ENCODE peak calls at places on chromosomes 4 and X, in nine cellular contexts. One of them, this sample, is unnamed.

GRCh38 chr4:162056947-162057346 is 106.9 kb downstream of the FSTL5 start:
- DNase-seq in SK-N-SH: peak
- DNase-seq in prostate gland: no peak
- DNase-seq in stomach: no peak
- DNase-seq in esophagus muscularis mucosa: no peak
- DNase-seq in suprapubic skin: no peak
- DNase-seq in GM12891: no peak
- DNase-seq in breast epithelium: no peak
- DNase-seq in transverse colon: no peak
- DNase-seq in this sample: no peak

GRCh38 chr4:153326513-153326912 is 18.0 kb upstream of the MND1 start:
- DNase-seq in breast epithelium: no peak
- DNase-seq in SK-N-SH: no peak
- DNase-seq in GM12891: no peak
- DNase-seq in suprapubic skin: no peak
- DNase-seq in transverse colon: peak
- DNase-seq in prostate gland: no peak
- DNase-seq in esophagus muscularis mucosa: no peak
- DNase-seq in stomach: peak
- DNase-seq in this sample: no peak

GRCh38 chr4:82842593-82842992 is 44.0 kb upstream of the SCD5 start:
- DNase-seq in transverse colon: no peak
- DNase-seq in esophagus muscularis mucosa: no peak
- DNase-seq in suprapubic skin: no peak
- DNase-seq in SK-N-SH: peak
- DNase-seq in prostate gland: no peak
- DNase-seq in GM12891: no peak
- DNase-seq in stomach: no peak
- DNase-seq in breast epithelium: no peak
- DNase-seq in this sample: no peak

GRCh38 chrX:124098089-124098488 is 136.6 kb downstream of the STAG2 start:
- DNase-seq in stomach: no peak
- DNase-seq in GM12891: no peak
- DNase-seq in prostate gland: no peak
- DNase-seq in transverse colon: no peak
- DNase-seq in breast epithelium: no peak
- DNase-seq in esophagus muscularis mucosa: no peak
- DNase-seq in SK-N-SH: peak
- DNase-seq in suprapubic skin: no peak
- DNase-seq in this sample: peak

GRCh38 chrX:40953369-40953768 is 131.9 kb upstream of the USP9X start:
- DNase-seq in breast epithelium: no peak
- DNase-seq in prostate gland: no peak
- DNase-seq in GM12891: no peak
- DNase-seq in SK-N-SH: no peak
- DNase-seq in esophagus muscularis mucosa: no peak
- DNase-seq in transverse colon: no peak
- DNase-seq in stomach: no peak
- DNase-seq in suprapubic skin: no peak
- DNase-seq in this sample: no peak

GRCh38 chr4:146192060-146192459 is 16.5 kb downstream of the LSM6 start:
- DNase-seq in prostate gland: no peak
- DNase-seq in breast epithelium: no peak
- DNase-seq in SK-N-SH: no peak
- DNase-seq in esophagus muscularis mucosa: no peak
- DNase-seq in GM12891: no peak
- DNase-seq in transverse colon: peak
- DNase-seq in suprapubic skin: no peak
- DNase-seq in stomach: no peak
- DNase-seq in this sample: no peak

GRCh38 chr4:177242651-177243296 is 66.9 kb upstream of the NEIL3 start:
- DNase-seq in GM12891: no peak
- DNase-seq in prostate gland: no peak
- DNase-seq in SK-N-SH: no peak
- DNase-seq in stomach: no peak
- DNase-seq in suprapubic skin: no peak
- DNase-seq in transverse colon: no peak
- DNase-seq in breast epithelium: no peak
- DNase-seq in esophagus muscularis mucosa: no peak
- DNase-seq in this sample: no peak

GRCh38 chrX:16239211-16239610 is 71.9 kb downstream of the MAGEB17 start:
- DNase-seq in suprapubic skin: no peak
- DNase-seq in SK-N-SH: no peak
- DNase-seq in transverse colon: no peak
- DNase-seq in prostate gland: no peak
- DNase-seq in stomach: no peak
- DNase-seq in esophagus muscularis mucosa: no peak
- DNase-seq in GM12891: no peak
- DNase-seq in breast epithelium: no peak
- DNase-seq in this sample: no peak

GRCh38 chrX:26778320-26778888 is 562.4 kb downstream of the MAGEB5 start:
- DNase-seq in suprapubic skin: no peak
- DNase-seq in GM12891: no peak
- DNase-seq in esophagus muscularis mucosa: no peak
- DNase-seq in stomach: no peak
- DNase-seq in transverse colon: no peak
- DNase-seq in prostate gland: no peak
- DNase-seq in SK-N-SH: no peak
- DNase-seq in breast epithelium: no peak
- DNase-seq in this sample: no peak

GRCh38 chrX:26788402-26788998 is 572.5 kb downstream of the MAGEB5 start:
- DNase-seq in SK-N-SH: no peak
- DNase-seq in breast epithelium: no peak
- DNase-seq in GM12891: no peak
- DNase-seq in esophagus muscularis mucosa: no peak
- DNase-seq in transverse colon: no peak
- DNase-seq in suprapubic skin: no peak
- DNase-seq in prostate gland: no peak
- DNase-seq in stomach: no peak
- DNase-seq in this sample: no peak

DNA sequence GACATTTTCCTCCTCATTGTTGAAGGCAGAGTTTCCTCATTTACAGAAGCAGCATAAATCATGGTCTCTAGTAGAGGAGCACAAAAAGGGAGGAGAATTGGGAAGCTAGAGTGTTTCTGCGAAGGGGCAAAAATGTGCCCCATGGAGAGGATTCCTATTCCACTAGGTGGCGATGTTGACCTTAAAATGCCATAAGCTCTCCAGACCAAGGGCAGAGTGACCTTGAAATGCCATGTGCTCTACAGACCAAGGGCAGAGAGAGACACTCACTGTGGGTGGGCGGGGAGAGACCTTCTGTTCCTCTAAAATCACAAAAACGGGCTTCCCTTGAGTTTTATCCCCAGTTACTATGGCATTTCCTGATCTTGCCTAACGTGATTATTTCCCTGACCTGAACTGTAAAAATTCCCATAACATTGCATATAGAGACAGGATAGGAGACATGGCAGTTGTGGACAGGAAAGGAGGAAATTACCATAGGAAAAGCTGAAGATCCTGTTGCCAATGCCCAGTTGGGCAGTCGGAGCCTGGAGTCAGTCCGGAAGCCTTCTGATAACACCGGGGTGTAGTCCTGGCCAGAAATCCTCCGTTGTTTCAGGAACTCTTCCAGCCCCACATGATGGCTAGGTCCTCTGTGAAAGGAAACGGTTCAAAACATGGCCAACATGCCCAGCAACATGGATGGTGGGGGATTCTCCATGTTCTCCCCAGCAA is 567.7 kb downstream of the MAGEB5 start:
- DNase-seq in prostate gland: no peak
- DNase-seq in SK-N-SH: peak
- DNase-seq in stomach: peak
- DNase-seq in transverse colon: no peak
- DNase-seq in esophagus muscularis mucosa: no peak
- DNase-seq in GM12891: no peak
- DNase-seq in breast epithelium: no peak
- DNase-seq in suprapubic skin: no peak
- DNase-seq in this sample: peak
- TF ChIP-seq POLR2AphosphoS5 in prostate gland: no peak
- TF ChIP-seq POLR2AphosphoS5 in SK-N-SH: no peak
- TF ChIP-seq POLR2AphosphoS5 in stomach: no peak
- TF ChIP-seq POLR2AphosphoS5 in transverse colon: no peak
- TF ChIP-seq POLR2AphosphoS5 in esophagus muscularis mucosa: no peak
- TF ChIP-seq POLR2AphosphoS5 in GM12891: no peak
- TF ChIP-seq POLR2AphosphoS5 in breast epithelium: no peak
- TF ChIP-seq POLR2AphosphoS5 in suprapubic skin: no peak
- TF ChIP-seq POLR2AphosphoS5 in this sample: no peak

DNA sequence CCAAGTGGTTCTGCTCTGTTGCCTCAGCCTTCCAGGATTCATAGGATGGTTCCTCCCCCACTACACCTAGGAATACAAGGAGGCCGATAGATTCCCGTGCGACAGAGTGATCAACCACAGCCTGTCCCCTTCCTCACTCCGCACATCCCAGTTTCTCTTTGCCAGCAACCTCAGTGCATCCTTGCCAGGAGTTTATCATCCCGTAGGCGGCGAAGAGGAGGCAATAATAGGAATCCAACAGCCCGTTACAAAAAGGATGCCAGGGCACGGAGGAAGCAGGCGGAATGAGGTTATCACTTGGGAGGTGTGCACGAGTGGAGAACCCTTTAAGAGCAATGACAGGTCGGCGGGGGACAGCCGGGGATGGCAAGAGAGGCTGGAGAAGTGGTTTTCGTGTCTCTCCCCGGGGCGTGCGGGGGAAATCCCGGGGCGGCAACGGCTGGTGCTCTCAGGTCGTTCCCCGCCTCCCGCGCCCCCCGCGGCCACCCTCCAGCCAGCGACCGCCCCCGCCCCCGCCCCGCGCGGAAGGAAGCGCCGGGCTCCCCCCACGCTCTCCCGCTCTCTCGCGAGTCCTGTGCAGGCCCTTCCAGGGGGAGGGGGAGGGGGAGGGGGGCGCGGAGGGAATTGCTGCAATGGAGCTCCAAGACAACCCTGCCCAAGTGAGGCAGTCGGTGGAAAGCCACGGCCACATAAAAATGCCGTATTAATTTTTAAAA is 1.6 kb downstream of the PPP3CA start:
- DNase-seq in suprapubic skin: peak
- DNase-seq in GM12891: peak
- DNase-seq in transverse colon: peak
- DNase-seq in prostate gland: peak
- DNase-seq in SK-N-SH: peak
- DNase-seq in breast epithelium: peak
- DNase-seq in esophagus muscularis mucosa: no peak
- DNase-seq in stomach: peak
- DNase-seq in this sample: no peak
- TF ChIP-seq POLR2AphosphoS5 in suprapubic skin: no peak
- TF ChIP-seq POLR2AphosphoS5 in GM12891: no peak
- TF ChIP-seq POLR2AphosphoS5 in transverse colon: no peak
- TF ChIP-seq POLR2AphosphoS5 in prostate gland: peak
- TF ChIP-seq POLR2AphosphoS5 in SK-N-SH: no peak
- TF ChIP-seq POLR2AphosphoS5 in breast epithelium: no peak
- TF ChIP-seq POLR2AphosphoS5 in esophagus muscularis mucosa: no peak
- TF ChIP-seq POLR2AphosphoS5 in stomach: no peak
- TF ChIP-seq POLR2AphosphoS5 in this sample: no peak

GRCh38 chr4:114383055-114383454 is 215.6 kb upstream of the UGT8 start:
- DNase-seq in esophagus muscularis mucosa: no peak
- DNase-seq in stomach: no peak
- DNase-seq in transverse colon: no peak
- DNase-seq in suprapubic skin: no peak
- DNase-seq in breast epithelium: no peak
- DNase-seq in GM12891: no peak
- DNase-seq in prostate gland: no peak
- DNase-seq in SK-N-SH: no peak
- DNase-seq in this sample: no peak

GRCh38 chr4:114385195-114385985 is 213.2 kb upstream of the UGT8 start:
- DNase-seq in prostate gland: no peak
- DNase-seq in GM12891: no peak
- DNase-seq in stomach: no peak
- DNase-seq in SK-N-SH: no peak
- DNase-seq in suprapubic skin: no peak
- DNase-seq in esophagus muscularis mucosa: no peak
- DNase-seq in transverse colon: no peak
- DNase-seq in breast epithelium: no peak
- DNase-seq in this sample: no peak

GRCh38 chr4:114384629-114385028 is 214.0 kb upstream of the UGT8 start:
- DNase-seq in GM12891: no peak
- DNase-seq in stomach: no peak
- DNase-seq in suprapubic skin: no peak
- DNase-seq in transverse colon: no peak
- DNase-seq in prostate gland: no peak
- DNase-seq in breast epithelium: no peak
- DNase-seq in esophagus muscularis mucosa: no peak
- DNase-seq in SK-N-SH: peak
- DNase-seq in this sample: peak

GRCh38 chr4:114386637-114387233 is 211.9 kb upstream of the UGT8 start:
- DNase-seq in stomach: no peak
- DNase-seq in SK-N-SH: peak
- DNase-seq in GM12891: peak
- DNase-seq in suprapubic skin: no peak
- DNase-seq in transverse colon: no peak
- DNase-seq in breast epithelium: no peak
- DNase-seq in esophagus muscularis mucosa: no peak
- DNase-seq in prostate gland: no peak
- DNase-seq in this sample: peak

DNA sequence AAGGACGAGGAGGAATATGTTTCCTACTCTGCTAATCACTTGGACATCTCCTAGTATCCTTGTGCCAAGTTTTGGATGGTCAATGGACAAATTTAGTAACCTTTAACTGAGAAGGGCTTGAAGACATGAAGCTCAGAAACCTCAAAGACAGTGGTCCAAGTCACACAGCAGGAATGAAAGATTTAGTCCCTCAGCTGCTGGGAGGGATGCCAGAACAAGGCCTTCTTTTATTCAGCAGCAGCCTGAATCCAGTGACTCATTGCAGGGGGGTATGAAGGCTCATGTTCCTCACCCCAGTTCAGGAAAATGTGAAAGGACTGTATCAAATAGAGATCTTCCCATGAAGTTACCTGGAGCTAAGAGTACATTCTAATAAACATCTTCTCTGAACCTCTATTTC is 214.9 kb upstream of the UGT8 start:
- DNase-seq in prostate gland: no peak
- DNase-seq in stomach: no peak
- DNase-seq in breast epithelium: no peak
- DNase-seq in esophagus muscularis mucosa: no peak
- DNase-seq in SK-N-SH: no peak
- DNase-seq in suprapubic skin: no peak
- DNase-seq in GM12891: no peak
- DNase-seq in transverse colon: no peak
- DNase-seq in this sample: no peak
- TF ChIP-seq POLR2AphosphoS5 in prostate gland: no peak
- TF ChIP-seq POLR2AphosphoS5 in stomach: no peak
- TF ChIP-seq POLR2AphosphoS5 in breast epithelium: no peak
- TF ChIP-seq POLR2AphosphoS5 in esophagus muscularis mucosa: no peak
- TF ChIP-seq POLR2AphosphoS5 in SK-N-SH: peak
- TF ChIP-seq POLR2AphosphoS5 in suprapubic skin: no peak
- TF ChIP-seq POLR2AphosphoS5 in GM12891: no peak
- TF ChIP-seq POLR2AphosphoS5 in transverse colon: no peak
- TF ChIP-seq POLR2AphosphoS5 in this sample: no peak

GRCh38 chr4:122826596-122827257 is at the start of gene FGF2:
- DNase-seq in prostate gland: peak
- DNase-seq in GM12891: peak
- DNase-seq in transverse colon: peak
- DNase-seq in stomach: peak
- DNase-seq in breast epithelium: peak
- DNase-seq in SK-N-SH: peak
- DNase-seq in esophagus muscularis mucosa: no peak
- DNase-seq in suprapubic skin: peak
- DNase-seq in this sample: no peak

GRCh38 chr4:122830392-122831095 is 3.9 kb downstream of the FGF2 start:
- DNase-seq in esophagus muscularis mucosa: peak
- DNase-seq in breast epithelium: no peak
- DNase-seq in stomach: no peak
- DNase-seq in GM12891: no peak
- DNase-seq in transverse colon: no peak
- DNase-seq in SK-N-SH: no peak
- DNase-seq in prostate gland: no peak
- DNase-seq in suprapubic skin: no peak
- DNase-seq in this sample: no peak

GRCh38 chr4:122827258-122827887 is 742 bp downstream of the FGF2 start:
- DNase-seq in breast epithelium: no peak
- DNase-seq in SK-N-SH: peak
- DNase-seq in suprapubic skin: peak
- DNase-seq in GM12891: peak
- DNase-seq in prostate gland: no peak
- DNase-seq in stomach: peak
- DNase-seq in esophagus muscularis mucosa: no peak
- DNase-seq in transverse colon: peak
- DNase-seq in this sample: no peak

GRCh38 chr4:122826000-122826595 is 533 bp upstream of the FGF2 start:
- DNase-seq in GM12891: no peak
- DNase-seq in prostate gland: no peak
- DNase-seq in transverse colon: no peak
- DNase-seq in suprapubic skin: no peak
- DNase-seq in stomach: no peak
- DNase-seq in esophagus muscularis mucosa: no peak
- DNase-seq in breast epithelium: no peak
- DNase-seq in SK-N-SH: peak
- DNase-seq in this sample: no peak

DNA sequence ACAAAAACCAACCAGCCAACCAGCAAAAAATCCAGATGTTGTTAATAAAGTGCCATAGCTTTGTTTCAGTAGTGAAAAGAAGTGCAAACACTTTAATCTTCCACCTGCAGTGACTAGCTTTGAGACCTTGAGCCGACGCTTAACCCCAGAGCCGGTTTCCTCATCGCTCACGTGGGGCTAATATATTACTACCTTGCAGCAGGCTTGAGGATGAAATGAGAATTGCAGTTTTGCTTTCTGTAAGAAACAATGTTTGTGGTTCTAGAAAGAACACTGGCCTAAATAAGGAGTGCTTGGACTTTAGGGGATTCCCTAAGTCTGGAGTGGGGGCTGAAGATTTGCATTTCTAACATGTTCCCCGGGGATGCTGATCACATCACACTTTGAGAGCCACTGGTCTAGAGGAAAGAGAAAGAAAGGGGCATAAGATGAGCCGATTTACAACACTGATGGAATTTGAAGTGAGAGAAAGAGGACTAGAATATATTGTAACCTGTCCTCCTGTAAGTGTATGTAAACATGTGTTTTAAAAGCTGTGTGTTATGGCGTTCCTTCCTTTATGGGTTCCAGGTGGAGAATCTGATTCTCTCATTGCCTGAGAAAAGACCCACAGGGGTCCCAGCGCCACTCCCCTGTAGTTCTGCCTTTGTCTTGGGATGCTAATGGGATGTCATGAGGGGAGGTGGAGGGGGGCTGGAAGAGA is 1.4 kb downstream of the FGF2 start:
- DNase-seq in stomach: no peak
- DNase-seq in breast epithelium: no peak
- DNase-seq in prostate gland: no peak
- DNase-seq in transverse colon: peak
- DNase-seq in SK-N-SH: peak
- DNase-seq in GM12891: peak
- DNase-seq in suprapubic skin: no peak
- DNase-seq in esophagus muscularis mucosa: no peak
- DNase-seq in this sample: no peak
- TF ChIP-seq POLR2AphosphoS5 in stomach: peak
- TF ChIP-seq POLR2AphosphoS5 in breast epithelium: no peak
- TF ChIP-seq POLR2AphosphoS5 in prostate gland: peak
- TF ChIP-seq POLR2AphosphoS5 in transverse colon: no peak
- TF ChIP-seq POLR2AphosphoS5 in SK-N-SH: no peak
- TF ChIP-seq POLR2AphosphoS5 in GM12891: no peak
- TF ChIP-seq POLR2AphosphoS5 in suprapubic skin: no peak
- TF ChIP-seq POLR2AphosphoS5 in esophagus muscularis mucosa: peak
- TF ChIP-seq POLR2AphosphoS5 in this sample: no peak